ENCODE peak calls at places on chromosomes 4 and X, in five cellular contexts. Q, D, B, E and A are unnamed samples.

GRCh38 chrX:51608766-51609165 is 9.9 kb downstream of the CENPVL3 start:
- DNase-seq in Q (no peak), B (no peak), E (peak; percentile 15), D (no peak), A (no peak)

GRCh38 chr4:80471701-80472100 is 136.2 kb downstream of the CFAP299 start:
- DNase-seq in B (peak; percentile 76), Q (no peak), E (peak; percentile 18), D (no peak), A (no peak)

GRCh38 chr4:75629239-75629638 is 1.1 kb downstream of the CDKL2 start:
- DNase-seq in E (no peak), Q (no peak), B (no peak), D (no peak), A (no peak)

GRCh38 chrX:7190157-7190556 is 42.2 kb upstream of the PUDP start:
- DNase-seq in Q (no peak), E (no peak), D (no peak), B (no peak), A (no peak)

GRCh38 chr4:150209140-150209829 is 131.0 kb downstream of the DCLK2 start:
- DNase-seq in B (no peak), D (peak; percentile 62), Q (peak; percentile 80), E (peak; percentile 43), A (no peak)

GRCh38 chr4:123930971-123931370 is 534.4 kb downstream of the SPRY1 start:
- DNase-seq in D (no peak), B (no peak), E (no peak), Q (no peak), A (no peak)

GRCh38 chrX:153379971-153380581 is 21.1 kb downstream of the PNMA6E start:
- DNase-seq in D (no peak), Q (no peak), B (no peak), E (no peak), A (no peak)

GRCh38 chr4:2797545-2798305 is 4.8 kb downstream of the SH3BP2 start:
- DNase-seq in Q (no peak), D (peak; percentile 52), B (peak; percentile 82), E (no peak), A (no peak)

GRCh38 chr4:177410566-177410965 is 31.7 kb downstream of the AGA start:
- DNase-seq in Q (no peak), E (no peak), D (no peak), B (no peak), A (no peak)

GRCh38 chr4:143186202-143186601 is 1.5 kb downstream of the USP38 start:
- DNase-seq in E (peak; percentile 45), B (no peak), D (no peak), Q (no peak), A (no peak)

GRCh38 chrX:18354369-18355329 is at the start of gene SCML2:
- DNase-seq in Q (peak; percentile 4), D (peak; percentile 54), E (peak; percentile 12), B (peak; percentile 85), A (no peak)

GRCh38 chr4:155667538-155668511 is 1.2 kb downstream of the GUCY1A1 start:
- DNase-seq in B (peak; percentile 86), D (peak; percentile 64), Q (no peak), E (peak; percentile 25), A (no peak)

GRCh38 chr4:71570492-71570891 is 213.4 kb downstream of the GC start:
- DNase-seq in Q (no peak), D (no peak), E (peak; percentile 90), B (no peak), A (no peak)

GRCh38 chr4:148057425-148058020 is 325.6 kb downstream of the ARHGAP10 start:
- DNase-seq in D (no peak), Q (no peak), B (no peak), E (no peak), A (no peak)

GRCh38 chr4:3703343-3703676 is 62.9 kb upstream of the ADRA2C start:
- DNase-seq in Q (no peak), D (peak; percentile 14), E (no peak), B (peak; percentile 35), A (no peak)

GRCh38 chrX:42085836-42086235 is 162.5 kb upstream of the CASK start:
- DNase-seq in D (no peak), Q (no peak), B (no peak), E (peak; percentile 39), A (peak; percentile 22)

GRCh38 chr4:62450740-62451139 is 1250.6 kb downstream of the ADGRL3 start:
- DNase-seq in E (no peak), D (no peak), Q (no peak), B (no peak), A (no peak)

GRCh38 chr4:75469896-75470295 is 44.3 kb downstream of the RCHY1 start:
- DNase-seq in Q (no peak), B (no peak), D (no peak), E (no peak), A (no peak)

GRCh38 chr4:55074386-55074785 is 51.0 kb downstream of the KDR start:
- DNase-seq in E (peak; percentile 79), Q (no peak), D (no peak), B (no peak), A (peak; percentile 99)

GRCh38 chr4:38328963-38329729 is 334.9 kb upstream of the KLF3 start:
- DNase-seq in E (no peak), B (no peak), Q (no peak), D (no peak), A (no peak)

GRCh38 chr4:175891863-175892262 is 79.8 kb upstream of the GPM6A start:
- DNase-seq in D (no peak), B (no peak), E (peak; percentile 26), Q (no peak), A (no peak)
- TF ChIP-seq CTCF in D (no peak), B (no peak), E (peak; percentile 40), Q (no peak), A (peak; percentile 51)

GRCh38 chr4:152321923-152322322 is 214.0 kb downstream of the FBXW7 start:
- DNase-seq in E (no peak), Q (no peak), B (no peak), D (no peak), A (no peak)

GRCh38 chr4:152321408-152321807 is 214.5 kb downstream of the FBXW7 start:
- DNase-seq in D (no peak), Q (no peak), E (no peak), B (no peak), A (no peak)

GRCh38 chr4:152316969-152317368 is 218.9 kb downstream of the FBXW7 start:
- DNase-seq in B (no peak), E (peak; percentile 23), D (no peak), Q (no peak), A (no peak)
- H3K4me3 ChIP-seq in B (no peak overlapping the region), E (no peak overlapping the region), D (no peak overlapping the region), Q (no peak overlapping the region), A (no peak overlapping the region)

DNA sequence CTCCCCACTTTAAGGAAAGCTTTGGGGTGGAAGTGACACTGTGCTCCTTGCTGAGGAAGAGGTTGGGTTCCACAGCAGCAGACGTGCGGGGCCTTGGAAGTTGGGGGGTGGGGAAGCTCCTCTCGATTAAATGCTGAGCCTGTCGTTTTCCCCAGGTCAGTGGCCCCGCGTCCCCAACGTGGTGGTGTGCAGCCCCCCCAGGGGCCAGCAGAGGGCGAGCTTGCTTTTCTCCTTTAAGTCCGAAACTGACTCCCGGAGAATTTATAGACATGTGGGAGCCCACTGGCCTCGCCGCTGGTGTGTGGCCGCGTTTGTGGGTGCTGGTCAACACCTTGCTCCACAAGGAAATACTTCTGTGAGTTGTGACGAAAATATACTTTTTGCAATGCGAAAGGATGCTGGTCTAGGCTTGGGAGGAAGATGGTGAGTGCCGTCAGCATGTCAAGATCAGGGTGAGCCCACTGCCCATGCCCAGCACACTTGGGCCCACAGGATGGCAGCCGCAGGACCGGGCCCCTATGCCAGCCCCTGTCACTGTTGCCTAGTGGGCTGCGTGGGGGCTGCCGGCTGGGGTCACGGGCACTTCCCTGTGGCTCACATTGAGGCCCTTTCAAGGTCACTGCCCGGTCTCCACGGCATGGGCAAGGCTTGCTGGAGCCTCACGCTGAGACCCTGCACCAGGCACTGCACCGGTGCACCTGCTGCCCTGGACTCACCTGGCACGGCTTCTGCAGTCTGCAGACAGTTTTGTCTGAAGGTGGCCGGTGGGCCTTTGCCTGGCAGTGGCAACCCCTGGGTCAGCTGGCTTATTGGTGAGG is 9.4 kb downstream of the UVSSA start:
- DNase-seq in E (peak; percentile 12), B (peak; percentile 86), D (peak; percentile 80), Q (peak; percentile 61), A (no peak)
- TF ChIP-seq CTCF in E (peak; percentile 74), B (peak; percentile 81), D (peak; percentile 85), Q (peak; percentile 81), A (peak; percentile 89)

GRCh38 chr4:1202526-1203378 is 30.4 kb upstream of the SPON2 start:
- DNase-seq in B (peak; percentile 65), E (no peak), D (no peak), Q (no peak), A (no peak)

GRCh38 chr4:1199556-1200331 is 27.4 kb upstream of the SPON2 start:
- DNase-seq in Q (no peak), E (no peak), D (no peak), B (peak; percentile 61), A (no peak)

GRCh38 chr4:1201851-1202525 is 29.6 kb upstream of the SPON2 start:
- DNase-seq in Q (peak; percentile 53), D (peak; percentile 80), B (peak; percentile 76), E (peak; percentile 61), A (no peak)

GRCh38 chr4:1198070-1198844 is 25.9 kb upstream of the SPON2 start:
- DNase-seq in E (peak; percentile 53), B (no peak), D (no peak), Q (no peak), A (no peak)

GRCh38 chr4:1200425-1201035 is 28.1 kb upstream of the SPON2 start:
- DNase-seq in E (peak; percentile 82), D (peak; percentile 62), Q (no peak), B (peak; percentile 76), A (no peak)
- H3K4me3 ChIP-seq in E (no peak overlapping the region), D (no peak overlapping the region), Q (peak overlapping the region; percentile 4), B (peak overlapping the region; percentile 21), A (no peak overlapping the region)

GRCh38 chr4:7907142-7907541 is 32.5 kb downstream of the AFAP1 start:
- DNase-seq in E (no peak), B (no peak), Q (no peak), D (no peak), A (no peak)

GRCh38 chr4:7904942-7905341 is 34.7 kb downstream of the AFAP1 start:
- DNase-seq in B (no peak), D (no peak), E (peak; percentile 85), Q (no peak), A (no peak)

GRCh38 chr4:7904108-7904516 is 35.5 kb downstream of the AFAP1 start:
- DNase-seq in D (no peak), Q (no peak), E (peak; percentile 96), B (no peak), A (no peak)

GRCh38 chr4:7905461-7905915 is 34.2 kb downstream of the AFAP1 start:
- DNase-seq in E (peak; percentile 69), D (no peak), Q (peak; percentile 57), B (no peak), A (no peak)

GRCh38 chr4:7906171-7906581 is 33.5 kb downstream of the AFAP1 start:
- DNase-seq in B (no peak), E (peak; percentile 65), D (no peak), Q (no peak), A (no peak)
- TF ChIP-seq CTCF in B (no peak), E (no peak), D (no peak), Q (no peak), A (no peak)